ENCODE peak calls at places on chromosome 4, in four cellular contexts. V is DMS153; C is NAMALWA; W is stimulated activated naive B cell treated with anti-CD40 and anti-IgM and Interleukin-4, amounts not matched to agents 10 μg/mL and 1 μg/mL and 100 μg/mL, for 72 hours. Y is an unnamed sample.

GRCh38 chr4:4430492-4431195 is 43.7 kb downstream of the NSG1 start:
- DNase-seq in V (no peak), C (peak), W (no peak), Y (peak)

GRCh38 chr4:143399113-143399949 is 62.7 kb downstream of the GAB1 start:
- DNase-seq in V (peak), C (peak), W (no peak), Y (no peak)

GRCh38 chr4:122914292-122914904 is 8.0 kb downstream of the NUDT6 start:
- DNase-seq in V (no peak), C (peak), W (no peak), Y (no peak)

GRCh38 chr4:141081921-141082381 is 51.3 kb downstream of the RNF150 start:
- DNase-seq in V (peak), C (no peak), W (no peak), Y (no peak)

GRCh38 chr4:41024556-41025491 is 189.5 kb downstream of the APBB2 start:
- DNase-seq in V (no peak), C (no peak), W (no peak), Y (no peak)

GRCh38 chr4:153341575-153342090 is 2.9 kb upstream of the MND1 start:
- DNase-seq in V (no peak), C (peak), W (no peak), Y (no peak)

GRCh38 chr4:1338752-1339414 is 8.1 kb upstream of the UVSSA start:
- DNase-seq in V (no peak), C (no peak), W (no peak), Y (no peak)

GRCh38 chr4:12186526-12186925 is 757.8 kb upstream of the HS3ST1 start:
- DNase-seq in V (no peak), C (no peak), W (no peak), Y (no peak)

GRCh38 chr4:141375855-141376254 is 155.2 kb downstream of the ZNF330 start:
- DNase-seq in V (peak), C (no peak), W (no peak), Y (peak)

GRCh38 chr4:182369211-182369610 is 126.0 kb downstream of the TENM3 start:
- DNase-seq in V (no peak), C (no peak), W (no peak), Y (no peak)

GRCh38 chr4:5836943-5837342 is 55.9 kb downstream of the CRMP1 start:
- DNase-seq in V (no peak), C (no peak), W (no peak), Y (no peak)

GRCh38 chr4:5267418-5267817 is 216.1 kb downstream of the STK32B start:
- DNase-seq in V (no peak), C (no peak), W (no peak), Y (no peak)

GRCh38 chr4:48127231-48127881 is 6.7 kb downstream of the TXK start:
- DNase-seq in V (no peak), C (no peak), W (no peak), Y (no peak)

GRCh38 chr4:144819591-144819990 is 173.6 kb downstream of the HHIP start:
- DNase-seq in V (no peak), C (no peak), W (no peak), Y (no peak)

GRCh38 chr4:126592088-126592487 is 1040.7 kb upstream of the INTU start:
- DNase-seq in V (no peak), C (no peak), W (no peak), Y (no peak)

GRCh38 chr4:38004062-38004461 is 43.9 kb downstream of the PTTG2 start:
- DNase-seq in V (no peak), C (no peak), W (no peak), Y (peak)

GRCh38 chr4:180665994-180666818 is 1577.0 kb upstream of the TENM3 start:
- DNase-seq in V (peak), C (peak), W (no peak), Y (peak)

GRCh38 chr4:15665738-15666365 is 10.7 kb upstream of the FBXL5 start:
- DNase-seq in V (no peak), C (no peak), W (no peak), Y (peak)

GRCh38 chr4:183362916-183363542 is 40.8 kb upstream of the CLDN24 start:
- DNase-seq in V (no peak), C (no peak), W (no peak), Y (no peak)

GRCh38 chr4:52358855-52359254 is 300.2 kb downstream of the USP46 start:
- DNase-seq in V (peak), C (no peak), W (no peak), Y (no peak)